ENCODE peak calls at places on chromosomes 3 and 15, in four cellular contexts. One of them, this sample, is unnamed.

GRCh38 chr15:98126326-98127090 is 166.0 kb downstream of the ARRDC4 start:
- DNase-seq in neuronal stem cell: no peak
- DNase-seq in mesenchymal stem cell: no peak
- DNase-seq in hepatocyte: no peak
- DNase-seq in this sample: no peak

GRCh38 chr3:141407043-141407442 is 38.7 kb downstream of the ZBTB38 start:
- DNase-seq in neuronal stem cell: no peak
- DNase-seq in mesenchymal stem cell: peak
- DNase-seq in hepatocyte: peak
- DNase-seq in this sample: peak

GRCh38 chr3:122078235-122078935 is 23.2 kb downstream of the CD86 start:
- DNase-seq in mesenchymal stem cell: no peak
- DNase-seq in hepatocyte: no peak
- DNase-seq in neuronal stem cell: no peak
- DNase-seq in this sample: no peak

GRCh38 chr15:48001393-48002059 is 119.3 kb upstream of the SLC24A5 start:
- DNase-seq in mesenchymal stem cell: no peak
- DNase-seq in hepatocyte: no peak
- DNase-seq in neuronal stem cell: no peak
- DNase-seq in this sample: no peak

GRCh38 chr3:56702487-56703315 is 19.6 kb upstream of the TASOR start:
- DNase-seq in mesenchymal stem cell: peak
- DNase-seq in hepatocyte: peak
- DNase-seq in neuronal stem cell: peak
- DNase-seq in this sample: peak

GRCh38 chr3:127485396-127486170 is 105.0 kb downstream of the TPRA1 start:
- DNase-seq in hepatocyte: no peak
- DNase-seq in neuronal stem cell: no peak
- DNase-seq in mesenchymal stem cell: no peak
- DNase-seq in this sample: no peak

GRCh38 chr15:62452656-62453055 is 287.6 kb upstream of the C2CD4B start:
- DNase-seq in neuronal stem cell: no peak
- DNase-seq in hepatocyte: no peak
- DNase-seq in mesenchymal stem cell: no peak
- DNase-seq in this sample: no peak

GRCh38 chr15:67097893-67098740 is 32.7 kb downstream of the SMAD3 start:
- DNase-seq in neuronal stem cell: no peak
- DNase-seq in hepatocyte: no peak
- DNase-seq in mesenchymal stem cell: peak
- DNase-seq in this sample: peak

DNA sequence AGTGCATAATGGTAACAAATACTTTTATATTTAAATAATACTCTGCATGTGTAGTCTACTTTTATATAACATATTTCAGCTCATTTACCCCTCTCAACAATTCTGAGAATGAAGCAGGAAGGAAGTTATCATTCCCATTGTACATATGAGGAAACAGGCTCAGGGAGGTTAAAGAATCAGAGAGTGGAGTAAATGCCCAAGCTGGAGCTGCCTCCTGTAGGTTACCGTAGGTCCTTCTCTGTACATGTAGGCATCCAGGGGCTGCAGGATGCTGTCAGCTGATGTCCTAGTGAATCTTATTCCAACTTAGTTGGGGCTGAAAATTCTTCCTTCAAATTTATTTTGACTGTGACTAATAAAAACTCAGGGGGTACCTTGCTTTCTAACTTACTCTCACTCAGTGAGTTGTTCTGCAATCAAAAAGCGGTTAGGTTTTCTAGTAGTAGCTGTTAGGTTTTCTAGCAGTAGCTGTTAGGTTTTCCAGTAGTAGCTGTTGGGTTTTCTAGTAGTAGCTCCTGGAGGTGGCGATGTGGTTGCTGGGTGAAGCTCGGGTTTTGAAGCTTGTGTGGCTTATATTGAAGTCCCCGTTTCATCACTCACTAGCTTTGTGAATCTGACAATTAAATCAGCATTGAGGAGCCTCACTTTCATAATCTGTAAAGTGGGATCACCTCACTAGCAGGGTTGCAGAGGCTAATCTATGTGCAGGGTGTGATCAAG is 357.0 kb downstream of the NR2F2 start:
- DNase-seq in neuronal stem cell: no peak
- DNase-seq in hepatocyte: no peak
- DNase-seq in mesenchymal stem cell: no peak
- DNase-seq in this sample: no peak
- H2AFZ ChIP-seq in neuronal stem cell: no peak
- H2AFZ ChIP-seq in hepatocyte: no peak
- H2AFZ ChIP-seq in mesenchymal stem cell: no peak
- H2AFZ ChIP-seq in this sample: no peak

GRCh38 chr3:100561459-100562158 is 47.8 kb upstream of the ADGRG7 start:
- DNase-seq in mesenchymal stem cell: peak
- DNase-seq in neuronal stem cell: no peak
- DNase-seq in hepatocyte: no peak
- DNase-seq in this sample: peak

GRCh38 chr3:100560426-100560825 is 49.0 kb upstream of the ADGRG7 start:
- DNase-seq in neuronal stem cell: no peak
- DNase-seq in hepatocyte: no peak
- DNase-seq in mesenchymal stem cell: no peak
- DNase-seq in this sample: no peak

GRCh38 chr3:100562224-100562857 is 47.1 kb upstream of the ADGRG7 start:
- DNase-seq in hepatocyte: no peak
- DNase-seq in neuronal stem cell: no peak
- DNase-seq in mesenchymal stem cell: no peak
- DNase-seq in this sample: no peak

GRCh38 chr3:100563652-100564215 is 45.7 kb upstream of the ADGRG7 start:
- DNase-seq in hepatocyte: no peak
- DNase-seq in neuronal stem cell: no peak
- DNase-seq in mesenchymal stem cell: no peak
- DNase-seq in this sample: no peak

GRCh38 chr3:100563228-100563627 is 46.2 kb upstream of the ADGRG7 start:
- DNase-seq in hepatocyte: no peak
- DNase-seq in neuronal stem cell: no peak
- DNase-seq in mesenchymal stem cell: no peak
- DNase-seq in this sample: no peak
- H3K27ac ChIP-seq in hepatocyte: no peak
- H3K27ac ChIP-seq in neuronal stem cell: no peak
- H3K27ac ChIP-seq in mesenchymal stem cell: no peak
- H3K27ac ChIP-seq in this sample: no peak

DNA sequence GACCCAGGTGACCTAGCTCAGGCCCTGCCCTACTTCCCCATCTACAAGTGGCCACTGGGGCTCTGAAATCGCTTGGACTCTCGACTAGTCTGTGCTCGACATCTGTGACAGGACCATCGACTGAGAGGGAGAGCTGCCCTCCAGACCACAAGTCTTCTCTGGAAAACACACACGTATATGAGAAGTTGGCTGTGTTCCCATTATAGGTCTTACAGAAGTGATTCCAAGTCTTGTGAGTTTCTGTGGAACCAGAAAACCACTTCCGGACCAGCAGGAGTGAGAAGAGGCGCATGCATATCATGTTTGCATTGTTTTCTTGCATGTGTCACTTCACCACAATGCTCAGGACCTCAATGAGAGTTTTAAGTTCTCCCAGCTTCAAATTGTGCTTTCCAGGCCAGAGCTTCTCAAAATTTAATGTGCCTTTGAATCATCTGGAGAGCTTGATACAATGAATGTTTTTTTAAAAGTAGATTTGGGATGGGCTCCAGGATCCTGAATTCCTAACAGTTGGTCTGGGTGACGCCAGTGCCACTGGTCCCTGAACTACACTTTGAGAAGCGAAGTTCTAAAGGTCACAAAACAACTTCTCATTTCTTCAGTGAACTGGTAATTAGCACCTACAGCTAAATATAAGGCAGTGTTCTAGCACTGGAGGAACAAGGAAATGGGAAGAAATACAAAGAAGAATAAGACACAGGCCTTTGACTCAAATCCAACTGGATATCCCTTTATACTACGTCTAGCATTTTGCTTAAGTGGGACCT is 15.6 kb downstream of the LIPC start:
- DNase-seq in mesenchymal stem cell: peak
- DNase-seq in neuronal stem cell: no peak
- DNase-seq in hepatocyte: no peak
- DNase-seq in this sample: peak
- H2AFZ ChIP-seq in mesenchymal stem cell: no peak
- H2AFZ ChIP-seq in neuronal stem cell: no peak
- H2AFZ ChIP-seq in hepatocyte: no peak
- H2AFZ ChIP-seq in this sample: no peak

GRCh38 chr15:40097096-40097967 is 11.3 kb downstream of the BMF start:
- DNase-seq in neuronal stem cell: no peak
- DNase-seq in mesenchymal stem cell: no peak
- DNase-seq in hepatocyte: no peak
- DNase-seq in this sample: peak
- H3K27ac ChIP-seq in neuronal stem cell: no peak
- H3K27ac ChIP-seq in mesenchymal stem cell: peak
- H3K27ac ChIP-seq in hepatocyte: peak
- H3K27ac ChIP-seq in this sample: peak

GRCh38 chr3:1350885-1351284 is 258.1 kb downstream of the CNTN6 start:
- DNase-seq in neuronal stem cell: no peak
- DNase-seq in mesenchymal stem cell: no peak
- DNase-seq in hepatocyte: no peak
- DNase-seq in this sample: no peak
- H2AFZ ChIP-seq in neuronal stem cell: no peak
- H2AFZ ChIP-seq in mesenchymal stem cell: no peak
- H2AFZ ChIP-seq in hepatocyte: no peak
- H2AFZ ChIP-seq in this sample: no peak

GRCh38 chr3:197445886-197446631 is 109.7 kb downstream of the BDH1 start:
- DNase-seq in hepatocyte: no peak
- DNase-seq in neuronal stem cell: no peak
- DNase-seq in mesenchymal stem cell: no peak
- DNase-seq in this sample: no peak

GRCh38 chr3:197443506-197443905 is 112.3 kb downstream of the BDH1 start:
- DNase-seq in mesenchymal stem cell: no peak
- DNase-seq in hepatocyte: no peak
- DNase-seq in neuronal stem cell: no peak
- DNase-seq in this sample: no peak

GRCh38 chr3:197435426-197435825 is 120.3 kb downstream of the BDH1 start:
- DNase-seq in neuronal stem cell: no peak
- DNase-seq in mesenchymal stem cell: no peak
- DNase-seq in hepatocyte: no peak
- DNase-seq in this sample: no peak

GRCh38 chr3:197444793-197445403 is 110.9 kb downstream of the BDH1 start:
- DNase-seq in hepatocyte: no peak
- DNase-seq in mesenchymal stem cell: no peak
- DNase-seq in neuronal stem cell: no peak
- DNase-seq in this sample: no peak

DNA sequence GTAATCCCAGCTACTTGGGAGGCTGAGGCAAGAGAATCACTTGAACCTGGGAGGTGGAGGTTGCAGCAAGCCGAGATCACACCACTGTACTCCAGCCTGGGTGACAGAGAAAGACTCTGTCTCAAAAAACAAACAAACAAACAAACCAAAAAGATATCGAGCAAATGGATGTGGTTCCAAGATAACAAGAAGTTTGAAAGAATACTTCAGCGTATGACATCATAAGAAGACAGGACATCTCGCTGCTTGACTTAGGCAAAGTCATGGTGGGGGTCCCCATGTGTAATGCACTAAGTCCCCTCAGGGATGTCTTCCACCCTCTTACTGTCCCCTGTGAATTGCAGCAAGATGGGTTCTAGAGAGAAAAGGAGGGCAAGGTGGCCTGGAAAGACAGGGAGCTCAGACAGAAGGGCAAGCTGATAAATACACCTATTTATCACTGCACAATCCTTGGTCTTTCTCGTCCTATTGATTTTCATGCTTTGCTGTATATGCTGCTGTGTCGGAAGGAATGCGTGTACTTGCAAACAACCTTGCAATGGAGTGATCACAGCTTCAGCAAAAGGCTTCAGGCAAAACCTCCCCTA is 115.0 kb downstream of the BDH1 start:
- DNase-seq in neuronal stem cell: no peak
- DNase-seq in hepatocyte: no peak
- DNase-seq in mesenchymal stem cell: no peak
- DNase-seq in this sample: no peak
- H3K27ac ChIP-seq in neuronal stem cell: no peak
- H3K27ac ChIP-seq in hepatocyte: no peak
- H3K27ac ChIP-seq in mesenchymal stem cell: no peak
- H3K27ac ChIP-seq in this sample: no peak

GRCh38 chr3:150378467-150378751 is 29.7 kb upstream of the TSC22D2 start:
- DNase-seq in hepatocyte: no peak
- DNase-seq in mesenchymal stem cell: no peak
- DNase-seq in neuronal stem cell: no peak
- DNase-seq in this sample: no peak
- H2AFZ ChIP-seq in hepatocyte: no peak
- H2AFZ ChIP-seq in mesenchymal stem cell: no peak
- H2AFZ ChIP-seq in neuronal stem cell: no peak
- H2AFZ ChIP-seq in this sample: no peak

GRCh38 chr3:38646630-38647029 is 2.9 kb downstream of the SCN5A start:
- DNase-seq in mesenchymal stem cell: peak
- DNase-seq in hepatocyte: peak
- DNase-seq in neuronal stem cell: no peak
- DNase-seq in this sample: peak

GRCh38 chr3:38644662-38645053 is 4.8 kb downstream of the SCN5A start:
- DNase-seq in hepatocyte: no peak
- DNase-seq in mesenchymal stem cell: no peak
- DNase-seq in neuronal stem cell: no peak
- DNase-seq in this sample: peak

GRCh38 chr3:38646062-38646461 is 3.4 kb downstream of the SCN5A start:
- DNase-seq in mesenchymal stem cell: no peak
- DNase-seq in hepatocyte: no peak
- DNase-seq in neuronal stem cell: no peak
- DNase-seq in this sample: peak

GRCh38 chr3:38645076-38645475 is 4.4 kb downstream of the SCN5A start:
- DNase-seq in neuronal stem cell: no peak
- DNase-seq in mesenchymal stem cell: no peak
- DNase-seq in hepatocyte: no peak
- DNase-seq in this sample: peak

GRCh38 chr3:38645601-38646000 is 3.9 kb downstream of the SCN5A start:
- DNase-seq in mesenchymal stem cell: no peak
- DNase-seq in neuronal stem cell: no peak
- DNase-seq in hepatocyte: no peak
- DNase-seq in this sample: peak
- H3K27ac ChIP-seq in mesenchymal stem cell: no peak
- H3K27ac ChIP-seq in neuronal stem cell: no peak
- H3K27ac ChIP-seq in hepatocyte: no peak
- H3K27ac ChIP-seq in this sample: no peak

GRCh38 chr3:44198957-44199269 is 42.8 kb upstream of the TOPAZ1 start:
- DNase-seq in hepatocyte: no peak
- DNase-seq in mesenchymal stem cell: no peak
- DNase-seq in neuronal stem cell: no peak
- DNase-seq in this sample: peak

DNA sequence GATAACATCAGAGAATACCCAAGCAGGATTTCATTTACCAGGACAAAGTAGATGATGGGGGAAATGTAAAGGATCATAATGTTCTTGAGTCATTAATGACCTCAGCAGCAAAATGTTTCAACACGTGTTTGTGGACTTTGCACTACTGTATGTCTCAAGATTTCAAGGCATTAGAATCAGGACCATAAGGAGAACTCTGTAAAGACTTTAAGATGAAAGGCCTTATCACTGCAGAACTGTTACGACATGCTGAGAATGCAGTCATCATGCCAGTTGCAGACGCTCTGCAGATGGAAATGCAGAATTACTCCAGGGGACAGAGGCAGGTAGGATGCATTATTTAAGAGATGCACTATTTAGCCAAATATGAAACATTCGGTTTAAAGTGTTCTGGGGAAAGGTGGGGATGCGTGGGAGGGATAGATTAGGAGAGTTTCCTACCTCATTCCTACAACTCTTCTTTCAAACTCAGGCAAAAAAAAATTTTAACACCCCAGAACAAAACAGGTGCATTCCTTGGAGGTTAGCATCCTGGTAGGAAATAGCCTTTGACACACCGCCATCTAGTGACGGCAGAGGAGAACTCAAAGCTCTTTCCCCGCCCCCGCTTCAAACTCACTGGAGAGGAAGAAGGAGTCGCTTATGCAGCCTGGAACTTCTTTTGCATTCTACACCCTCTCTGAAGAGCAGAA is 43.3 kb upstream of the TOPAZ1 start:
- DNase-seq in neuronal stem cell: peak
- DNase-seq in hepatocyte: peak
- DNase-seq in mesenchymal stem cell: peak
- DNase-seq in this sample: peak
- H2AFZ ChIP-seq in neuronal stem cell: no peak
- H2AFZ ChIP-seq in hepatocyte: no peak
- H2AFZ ChIP-seq in mesenchymal stem cell: no peak
- H2AFZ ChIP-seq in this sample: peak